ENCODE peak calls at places on chromosomes 5 and 9, in four cellular contexts. K is cardiac septum, G is amygdala, D is PC-3. S is an unnamed sample.
A peak's percentile ranks its signal among the peaks of the same experiment; 100 is the strongest.

GRCh38 chr9:68739631-68740174 is 34.7 kb downstream of the PIP5K1B start:
- DNase-seq in K (no peak), G (no peak), D (no peak), S (no peak)

GRCh38 chr5:127196042-127196441 is 94.6 kb upstream of the MEGF10 start:
- DNase-seq in K (no peak), G (no peak), D (no peak), S (no peak)

GRCh38 chr9:104319198-104319597 is 184.9 kb upstream of the OR13F1 start:
- DNase-seq in K (no peak), G (no peak), D (no peak), S (no peak)

GRCh38 chr9:110650261-110650660 is 18.3 kb upstream of the MUSK start:
- DNase-seq in K (no peak), G (no peak), D (peak; percentile 68), S (no peak)

GRCh38 chr5:71891856-71892255 is 172.8 kb downstream of the CARTPT start:
- DNase-seq in K (no peak), G (no peak), D (no peak), S (no peak)

GRCh38 chr5:73692166-73692640 is 66.2 kb downstream of the ARHGEF28 start:
- DNase-seq in K (no peak), G (no peak), D (peak; percentile 63), S (no peak)

GRCh38 chr9:106450549-106450948 is 412.4 kb upstream of the ZNF462 start:
- DNase-seq in K (no peak), G (no peak), D (no peak), S (no peak)

GRCh38 chr5:125232779-125233230 is 486.4 kb upstream of the ZNF608 start:
- DNase-seq in K (no peak), G (no peak), D (no peak), S (no peak)

GRCh38 chr9:71121275-71122168 is at the start of gene TRPM3:
- DNase-seq in K (no peak), G (no peak), D (no peak), S (peak; percentile 68)

GRCh38 chr5:111781200-111781599 is 24.2 kb upstream of the NREP start:
- DNase-seq in K (no peak), G (no peak), D (peak; percentile 28), S (peak; percentile 85)